ENCODE peak calls at places on chromosomes 7 and 10, in nine cellular contexts. F, Y, I, J, S, Z, W, H and L are unnamed samples.

GRCh38 chr10:89644967-89645741 is at the start of gene PANK1:
- DNase-seq in F (peak; percentile 65), Y (peak; percentile 82), I (peak; percentile 87), J (peak; percentile 74), S (peak; percentile 85), Z (peak; percentile 93), W (peak; percentile 88), H (peak; percentile 36), L (peak; percentile 41)

GRCh38 chr7:111835066-111835465 is 272.8 kb upstream of the IMMP2L start:
- DNase-seq in F (no peak), Y (no peak), I (no peak), J (peak; percentile 83), S (peak; percentile 79), Z (peak; percentile 66), W (no peak), H (no peak), L (peak; percentile 60)

GRCh38 chr10:103986360-103986759 is 19.4 kb downstream of the SLK start:
- DNase-seq in F (no peak), Y (no peak), I (no peak), J (no peak), S (no peak), Z (no peak), W (no peak), H (no peak), L (no peak)

GRCh38 chr10:98041352-98042043 is 11.1 kb upstream of the CRTAC1 start:
- DNase-seq in F (peak; percentile 69), Y (peak; percentile 78), I (no peak), J (peak; percentile 42), S (peak; percentile 74), Z (peak; percentile 74), W (peak; percentile 45), H (peak; percentile 58), L (peak; percentile 4)

GRCh38 chr10:71338728-71339495 is 19.9 kb downstream of the SLC29A3 start:
- DNase-seq in F (no peak), Y (no peak), I (no peak), J (no peak), S (no peak), Z (no peak), W (no peak), H (no peak), L (no peak)

GRCh38 chr7:69364814-69365587 is 233.3 kb upstream of the AUTS2 start:
- DNase-seq in F (no peak), Y (no peak), I (no peak), J (no peak), S (no peak), Z (no peak), W (no peak), H (no peak), L (no peak)

GRCh38 chr10:93436577-93436976 is 45.6 kb downstream of the MYOF start:
- DNase-seq in F (peak; percentile 69), Y (no peak), I (peak; percentile 88), J (peak; percentile 86), S (peak; percentile 97), Z (peak; percentile 72), W (no peak), H (no peak), L (peak; percentile 80)

GRCh38 chr10:112223725-112224124 is 40.2 kb upstream of the GPAM start:
- DNase-seq in F (no peak), Y (no peak), I (no peak), J (no peak), S (no peak), Z (no peak), W (no peak), H (no peak), L (no peak)

GRCh38 chr10:132204781-132205473 is 18.2 kb downstream of the DPYSL4 start:
- DNase-seq in F (no peak), Y (no peak), I (no peak), J (no peak), S (no peak), Z (no peak), W (no peak), H (no peak), L (no peak)

GRCh38 chr10:30000802-30001571 is 58.4 kb downstream of the JCAD start:
- DNase-seq in F (peak; percentile 78), Y (no peak), I (peak; percentile 84), J (peak; percentile 71), S (peak; percentile 97), Z (peak; percentile 84), W (no peak), H (peak; percentile 4), L (peak; percentile 64)

GRCh38 chr10:122827302-122827701 is 18.4 kb downstream of the CUZD1 start:
- DNase-seq in F (no peak), Y (no peak), I (no peak), J (no peak), S (no peak), Z (no peak), W (no peak), H (no peak), L (no peak)

GRCh38 chr7:105636982-105637381 is 55.7 kb upstream of the EFCAB10 start:
- DNase-seq in F (no peak), Y (no peak), I (no peak), J (no peak), S (no peak), Z (no peak), W (no peak), H (no peak), L (no peak)

GRCh38 chr10:89518876-89519842 is 16.2 kb downstream of the SLC16A12 start:
- DNase-seq in F (peak; percentile 67), Y (no peak), I (no peak), J (peak; percentile 92), S (peak; percentile 80), Z (peak; percentile 22), W (no peak), H (no peak), L (peak; percentile 69)

GRCh38 chr10:88499569-88500470 is 83.3 kb downstream of the RNLS start:
- DNase-seq in F (no peak), Y (no peak), I (no peak), J (peak; percentile 56), S (peak; percentile 63), Z (peak; percentile 39), W (no peak), H (no peak), L (no peak)

DNA sequence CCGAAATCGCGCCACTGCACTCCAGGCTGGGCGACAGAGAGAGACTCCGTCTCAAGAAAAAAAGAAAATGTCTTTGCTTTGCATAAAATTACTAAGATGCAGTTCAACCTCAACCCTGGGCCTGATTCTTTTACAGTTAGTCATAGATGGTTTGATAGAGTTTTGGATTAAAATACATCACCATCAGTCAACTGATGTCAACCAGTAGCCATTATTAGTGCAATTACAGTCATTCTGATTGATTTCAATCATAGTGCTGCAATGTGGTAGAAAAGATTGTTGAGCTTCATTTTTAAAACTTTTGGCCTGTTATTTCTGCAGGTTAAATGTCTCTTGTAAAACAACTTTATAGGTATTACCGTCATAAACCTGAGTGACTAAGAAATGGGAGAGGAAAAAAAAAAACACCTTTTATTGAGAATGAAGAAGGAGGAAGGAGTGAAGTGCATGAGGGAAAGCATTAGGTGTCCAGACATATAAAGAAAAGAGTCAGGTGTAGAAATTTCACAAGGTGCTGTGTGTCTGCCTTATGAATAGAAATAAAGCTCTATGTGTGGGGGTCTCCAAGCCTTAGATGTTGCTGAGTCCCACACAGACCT is 150.6 kb downstream of the TRIL start:
- DNase-seq in F (no peak), Y (no peak), I (no peak), J (no peak), S (no peak), Z (no peak), W (no peak), H (no peak), L (no peak)
- TF ChIP-seq CTCF in F (no peak), Y (no peak), I (no peak), J (no peak), S (no peak), Z (no peak), W (no peak), H (no peak), L (no peak)

GRCh38 chr7:7681191-7681935 is 37.0 kb downstream of the RPA3 start:
- DNase-seq in F (peak; percentile 92), Y (no peak), I (no peak), J (peak; percentile 47), S (peak; percentile 75), Z (peak; percentile 77), W (peak; percentile 50), H (peak; percentile 85), L (peak; percentile 28)
- TF ChIP-seq CTCF in F (peak; percentile 62), Y (peak; percentile 64), I (peak; percentile 11), J (peak; percentile 45), S (peak; percentile 59), Z (peak; percentile 47), W (peak; percentile 18), H (peak; percentile 75), L (peak; percentile 60)

DNA sequence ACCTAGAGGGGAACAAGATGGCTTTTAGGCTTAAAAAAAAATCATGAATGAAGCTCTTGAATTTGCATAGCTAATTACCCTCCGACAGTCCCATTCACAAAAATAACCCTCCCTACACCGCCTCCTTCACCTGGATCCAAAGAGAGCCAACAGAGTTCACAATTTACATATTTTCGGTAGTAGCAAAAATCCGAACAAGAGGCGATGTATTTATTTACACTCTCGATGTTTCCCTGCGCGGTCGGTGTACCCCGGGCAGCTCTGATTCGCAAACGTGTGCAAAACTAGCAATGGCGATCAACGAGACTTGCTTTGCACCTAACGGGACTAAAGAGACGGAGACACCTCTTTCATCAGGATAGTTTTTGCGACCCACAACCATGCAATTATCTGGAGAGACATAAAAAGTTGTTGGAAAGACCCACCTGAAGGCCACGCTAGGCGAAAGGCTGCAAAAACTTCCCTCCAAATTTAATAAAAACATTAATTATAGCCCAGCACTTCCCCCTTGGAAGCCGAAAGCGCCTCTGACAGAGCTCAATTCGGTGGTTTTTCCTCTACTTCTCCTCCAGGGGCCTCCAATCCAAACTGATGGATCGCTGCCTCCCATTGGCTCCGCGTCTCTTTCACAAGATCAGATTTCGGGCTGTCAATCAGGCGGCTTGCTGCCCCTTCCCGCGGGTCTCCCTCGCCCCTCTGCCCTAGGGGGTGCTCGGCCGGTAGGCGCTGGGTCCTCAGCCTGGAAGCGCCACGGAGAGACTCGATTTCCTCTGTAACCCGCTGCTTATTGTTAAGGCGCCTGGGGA is at the start of gene ETV1:
- DNase-seq in F (peak; percentile 53), Y (peak; percentile 96), I (peak; percentile 85), J (peak; percentile 65), S (peak; percentile 79), Z (peak; percentile 82), W (peak; percentile 35), H (peak; percentile 65), L (no peak)
- TF ChIP-seq CTCF in F (no peak), Y (peak; percentile 56), I (no peak), J (peak; percentile 33), S (peak; percentile 56), Z (peak; percentile 33), W (no peak), H (peak; percentile 72), L (peak; percentile 51)

DNA sequence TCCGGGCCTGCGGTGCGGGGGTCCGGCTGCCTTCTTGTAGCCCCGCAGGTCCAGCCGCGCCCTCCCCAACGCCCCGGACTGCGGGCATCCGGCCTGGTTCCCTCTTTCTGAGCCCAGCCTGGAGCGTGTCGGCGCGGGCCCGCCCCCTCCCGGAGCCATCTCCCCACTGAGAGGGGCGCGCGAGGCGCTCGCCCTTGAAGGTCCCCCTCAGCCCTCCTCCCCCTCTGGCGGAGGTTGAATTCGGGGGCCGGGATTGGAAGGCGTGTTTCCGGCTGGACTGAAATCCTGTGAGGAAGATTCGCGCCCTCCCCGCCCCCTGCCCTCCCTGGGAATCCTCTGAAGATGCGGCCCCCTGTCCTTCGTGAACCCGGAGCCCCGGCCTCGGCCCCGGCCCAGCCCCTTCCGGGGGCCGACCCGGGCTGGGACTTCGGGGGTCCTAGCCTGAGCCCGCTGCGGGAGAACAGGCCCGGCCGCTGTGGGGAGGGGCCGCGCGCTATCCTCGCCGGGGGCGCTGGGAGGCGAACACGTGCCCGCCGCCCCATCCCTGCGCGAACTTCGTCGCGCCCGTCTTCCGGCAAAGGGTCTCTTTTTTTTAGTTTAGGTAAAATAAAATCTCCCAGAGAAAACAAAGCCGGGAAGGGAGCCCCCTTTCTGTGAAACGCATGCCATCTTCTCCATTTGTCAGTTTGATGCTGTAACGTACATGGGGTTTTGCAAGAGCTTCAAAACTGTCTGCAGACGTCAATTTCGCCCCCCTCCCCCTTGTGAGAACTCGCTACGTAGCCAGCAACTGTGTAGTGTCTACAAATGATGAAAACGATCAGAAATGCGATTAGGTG is 636 bp downstream of the PDCD4 start:
- DNase-seq in F (peak; percentile 78), Y (peak; percentile 83), I (peak; percentile 90), J (no peak), S (peak; percentile 87), Z (peak; percentile 86), W (peak; percentile 92), H (no peak), L (no peak)
- TF ChIP-seq CTCF in F (peak; percentile 23), Y (peak; percentile 36), I (no peak), J (peak; percentile 17), S (no peak), Z (no peak), W (peak; percentile 6), H (peak; percentile 44), L (peak; percentile 34)